ENCODE peak calls at places on chromosome 15, in six cellular contexts. E is tibial artery; F is effector CD4-positive, alpha-beta T cell; W is NCI-H345; U is activated naive CD4-positive, alpha-beta T cell; P is left cardiac atrium. L is an unnamed sample.

GRCh38 chr15:25171856-25172687 is 217.3 kb downstream of the SNRPN start:
- DNase-seq in W (no peak), U (no peak), P (peak; percentile 3), E (peak; percentile 11), F (no peak), L (peak; percentile 19)

GRCh38 chr15:25790003-25790660 is 73.0 kb downstream of the ATP10A start:
- DNase-seq in P (peak; percentile 42), W (no peak), E (peak; percentile 76), U (no peak), F (no peak), L (no peak)

GRCh38 chr15:23857028-23857641 is 170.0 kb upstream of the NDN start:
- DNase-seq in E (no peak), P (no peak), F (no peak), W (peak; percentile 27), U (no peak), L (no peak)

GRCh38 chr15:64813075-64813474 is 12.4 kb downstream of the PIF1 start:
- DNase-seq in W (no peak), U (no peak), F (no peak), E (no peak), P (no peak), L (no peak)

GRCh38 chr15:23854535-23855252 is 167.6 kb upstream of the NDN start:
- DNase-seq in E (no peak), P (no peak), F (no peak), U (no peak), W (no peak), L (no peak)

GRCh38 chr15:97037080-97037479 is 706.6 kb downstream of the NR2F2 start:
- DNase-seq in E (no peak), P (no peak), U (no peak), F (no peak), W (no peak), L (no peak)

GRCh38 chr15:77866596-77867125 is 210.8 kb downstream of the TBC1D2B start:
- DNase-seq in E (no peak), U (no peak), P (no peak), W (no peak), F (no peak), L (no peak)

GRCh38 chr15:100291106-100291505 is 50.7 kb downstream of the ADAMTS17 start:
- DNase-seq in E (no peak), W (no peak), U (no peak), F (no peak), P (no peak), L (no peak)

GRCh38 chr15:40915679-40916078 is 13.5 kb upstream of the DLL4 start:
- DNase-seq in P (no peak), F (no peak), W (no peak), U (no peak), E (no peak), L (no peak)

GRCh38 chr15:89112341-89112971 is 24.2 kb downstream of the ABHD2 start:
- DNase-seq in P (peak; percentile 75), U (no peak), W (no peak), E (peak; percentile 68), F (no peak), L (no peak)

GRCh38 chr15:26048669-26049068 is 185.5 kb upstream of the ATP10A start:
- DNase-seq in E (no peak), W (no peak), U (no peak), F (no peak), P (no peak), L (no peak)

GRCh38 chr15:80405970-80406369 is 1.8 kb downstream of the ARNT2 start:
- DNase-seq in U (no peak), E (no peak), P (no peak), F (no peak), W (no peak), L (no peak)

GRCh38 chr15:74390552-74391288 is 23.3 kb upstream of the CYP11A1 start:
- DNase-seq in F (no peak), P (no peak), E (no peak), W (no peak), U (no peak), L (no peak)

GRCh38 chr15:35690698-35691116 is 144.7 kb upstream of the DPH6 start:
- DNase-seq in W (no peak), F (no peak), P (peak; percentile 27), E (peak; percentile 39), U (no peak), L (no peak)

GRCh38 chr15:101393172-101393571 is 96.3 kb downstream of the PCSK6 start:
- DNase-seq in W (no peak), U (no peak), E (peak; percentile 18), F (no peak), P (no peak), L (no peak)

GRCh38 chr15:65154720-65155119 is 21.1 kb upstream of the PDCD7 start:
- DNase-seq in F (no peak), E (no peak), W (no peak), P (no peak), U (no peak), L (no peak)

GRCh38 chr15:91302588-91303439 is 202.8 kb downstream of the SV2B start:
- DNase-seq in E (no peak), U (no peak), W (peak; percentile 73), F (no peak), P (peak; percentile 47), L (peak; percentile 48)

GRCh38 chr15:44009056-44009455 is 182.3 kb downstream of the WDR76 start:
- DNase-seq in U (no peak), F (no peak), P (no peak), E (no peak), W (no peak), L (no peak)

GRCh38 chr15:57591237-57591821 is 375 bp upstream of the MYZAP start:
- DNase-seq in W (no peak), F (no peak), P (no peak), E (no peak), U (no peak), L (no peak)

GRCh38 chr15:38130200-38130567 is 122.5 kb upstream of the SPRED1 start:
- DNase-seq in W (no peak), F (no peak), U (no peak), E (no peak), P (no peak), L (no peak)

GRCh38 chr15:77415450-77416448 is 4.2 kb downstream of the PEAK1 start:
- DNase-seq in F (no peak), E (peak; percentile 68), U (no peak), W (no peak), P (peak; percentile 41), L (no peak)

GRCh38 chr15:78388865-78389264 is 48.7 kb downstream of the CRABP1 start:
- DNase-seq in F (no peak), P (no peak), U (no peak), W (no peak), E (no peak), L (no peak)

GRCh38 chr15:65245096-65245849 is 34.0 kb upstream of the CILP start:
- DNase-seq in E (peak; percentile 36), P (peak; percentile 82), U (no peak), F (no peak), W (no peak), L (no peak)

GRCh38 chr15:63942486-63943365 is 103.6 kb downstream of the DAPK2 start:
- DNase-seq in U (no peak), F (no peak), E (no peak), P (no peak), W (peak; percentile 25), L (no peak)

GRCh38 chr15:62940755-62941361 is 101.7 kb upstream of the TPM1 start:
- DNase-seq in F (no peak), E (peak; percentile 87), U (no peak), W (no peak), P (peak; percentile 81), L (no peak)

GRCh38 chr15:38531509-38531908 is 33.1 kb downstream of the RASGRP1 start:
- DNase-seq in F (no peak), P (no peak), E (no peak), U (no peak), W (no peak), L (no peak)

GRCh38 chr15:69668963-69669362 is 216.3 kb downstream of the RPLP1 start:
- DNase-seq in W (no peak), U (no peak), P (no peak), E (no peak), F (no peak), L (peak; percentile 74)